ENCODE peak calls at places on chromosomes 13 and 19, in four cellular contexts. M is Peyer's patch; C is naive thymus-derived CD4-positive, alpha-beta T cell; T is CD8-positive, alpha-beta T cell. S is an unnamed sample. For H3K36me3, the result is how much of the 10 kb centered on the place peaks cover.

GRCh38 chr13:100650321-100650720 is 24.3 kb downstream of the TMTC4 start:
- DNase-seq in M (no peak), C (no peak), T (no peak), S (no peak)

GRCh38 chr13:89568746-89569145 is 1778.7 kb upstream of the MIR17HG start:
- DNase-seq in M (no peak), C (no peak), T (no peak), S (no peak)

GRCh38 chr13:67224148-67224846 is 5.8 kb downstream of the PCDH9 start:
- DNase-seq in M (peak), C (peak), T (peak), S (no peak)

GRCh38 chr19:14450168-14450874 is 17.2 kb downstream of the PKN1 start:
- DNase-seq in M (no peak), C (peak), T (peak), S (no peak)

GRCh38 chr19:32372726-32373613 is 27.6 kb downstream of the ZNF507 start:
- DNase-seq in M (no peak), C (no peak), T (no peak), S (no peak)

GRCh38 chr19:55034751-55035150 is 3.3 kb downstream of the GP6 start:
- DNase-seq in M (no peak), C (no peak), T (no peak), S (no peak)

GRCh38 chr19:14433454-14434156 is 499 bp downstream of the PKN1 start:
- DNase-seq in M (peak), C (peak), T (peak), S (no peak)

GRCh38 chr13:93559718-93560117 is 333.1 kb downstream of the GPC6 start:
- DNase-seq in M (no peak), C (no peak), T (no peak), S (no peak)

GRCh38 chr19:28523619-28524018 is 689.3 kb downstream of the UQCRFS1 start:
- DNase-seq in M (no peak), C (no peak), T (no peak), S (no peak)

GRCh38 chr19:35019144-35019543 is 11.1 kb upstream of the SCN1B start:
- DNase-seq in M (no peak), C (no peak), T (no peak), S (no peak)

GRCh38 chr19:35022460-35022859 is 7.8 kb upstream of the SCN1B start:
- DNase-seq in M (no peak), C (no peak), T (no peak), S (no peak)

GRCh38 chr19:35023428-35023827 is 6.8 kb upstream of the SCN1B start:
- DNase-seq in M (no peak), C (no peak), T (no peak), S (no peak)

GRCh38 chr19:35021596-35021995 is 8.7 kb upstream of the SCN1B start:
- DNase-seq in M (no peak), C (no peak), T (no peak), S (no peak)

DNA sequence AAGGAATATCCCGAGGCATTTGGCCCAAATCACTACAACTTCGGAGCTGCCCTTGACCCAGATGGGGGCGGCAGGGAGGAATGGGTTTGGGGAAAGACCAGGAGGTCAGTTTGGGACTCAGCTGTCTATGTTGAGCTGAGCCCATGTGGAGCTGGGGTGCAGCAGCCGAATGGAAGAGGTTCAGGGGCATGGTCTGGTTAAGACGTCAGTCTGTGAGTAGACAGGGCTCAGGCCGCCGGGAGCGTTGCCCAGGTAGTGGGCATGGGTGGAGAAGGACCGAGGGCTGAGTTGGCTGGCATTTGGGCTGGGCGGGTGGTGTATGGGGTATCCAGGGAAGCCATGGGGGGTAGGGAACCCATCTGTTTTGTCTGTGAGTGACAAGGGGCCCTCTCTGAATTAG is 9.3 kb upstream of the SCN1B start:
- DNase-seq in M (no peak), C (no peak), T (no peak), S (no peak)
- H3K36me3 ChIP-seq in M (half or more), C (under half), T (half or more), S (under half)

GRCh38 chr13:35765387-35765786 is 288.9 kb upstream of the MAB21L1 start:
- DNase-seq in M (no peak), C (no peak), T (no peak), S (no peak)
- H3K27ac ChIP-seq in M (no peak), C (no peak), T (no peak), S (no peak)

GRCh38 chr19:1389033-1389940 is 5.6 kb downstream of the NDUFS7 start:
- DNase-seq in M (no peak), C (no peak), T (no peak), S (no peak)

GRCh38 chr19:1392939-1393530 is 8.3 kb downstream of the GAMT start:
- DNase-seq in M (no peak), C (no peak), T (no peak), S (no peak)

GRCh38 chr19:1388637-1389026 is 4.9 kb downstream of the NDUFS7 start:
- DNase-seq in M (no peak), C (no peak), T (no peak), S (no peak)

GRCh38 chr19:1392407-1392806 is 8.7 kb downstream of the NDUFS7 start:
- DNase-seq in M (no peak), C (no peak), T (no peak), S (no peak)

DNA sequence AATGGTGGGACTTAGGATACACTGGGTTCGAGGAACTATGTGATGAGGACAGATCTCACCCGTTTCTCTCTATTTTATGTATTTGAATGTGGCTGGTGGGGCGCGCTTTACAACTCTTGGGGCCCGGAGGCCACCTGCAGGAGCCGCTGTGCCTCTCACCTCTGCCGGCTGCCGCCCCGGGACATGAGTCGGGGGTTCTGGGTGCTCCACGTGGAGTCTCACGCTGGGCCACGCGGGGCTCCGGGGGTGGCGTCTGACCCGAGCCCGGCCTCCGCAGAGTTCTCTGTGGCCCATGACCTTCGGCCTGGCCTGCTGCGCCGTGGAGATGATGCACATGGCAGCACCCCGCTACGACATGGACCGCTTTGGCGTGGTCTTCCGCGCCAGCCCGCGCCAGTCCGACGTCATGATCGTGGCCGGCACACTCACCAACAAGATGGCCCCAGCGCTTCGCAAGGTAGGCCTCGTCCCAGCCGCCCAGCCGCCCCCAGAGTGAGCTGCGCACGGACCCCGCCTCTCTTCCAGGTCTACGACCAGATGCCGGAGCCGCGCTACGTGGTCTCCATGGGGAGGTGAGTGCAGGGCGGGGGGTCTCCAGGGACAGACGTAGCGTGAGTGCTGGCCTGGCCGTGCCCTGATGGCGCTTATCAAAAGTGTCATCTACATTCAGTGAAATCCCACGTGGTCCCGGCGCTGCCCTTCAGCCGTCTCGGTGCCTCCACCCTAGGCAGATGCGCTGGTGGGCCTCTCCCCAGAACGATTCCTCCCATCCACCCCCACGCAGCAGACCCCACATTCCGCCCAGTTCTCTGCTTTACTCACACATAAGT is 7.1 kb downstream of the NDUFS7 start:
- DNase-seq in M (no peak), C (no peak), T (no peak), S (no peak)
- H3K36me3 ChIP-seq in M (half or more), C (under half), T (under half), S (under half)

GRCh38 chr13:33678084-33678483 is 139.9 kb upstream of the RFC3 start:
- DNase-seq in M (no peak), C (no peak), T (no peak), S (no peak)

GRCh38 chr13:33676700-33677048 is 141.3 kb upstream of the RFC3 start:
- DNase-seq in M (no peak), C (no peak), T (no peak), S (no peak)

GRCh38 chr13:33678906-33679657 is 138.9 kb upstream of the RFC3 start:
- DNase-seq in M (peak), C (no peak), T (peak), S (peak)

GRCh38 chr13:33676045-33676699 is 141.8 kb upstream of the RFC3 start:
- DNase-seq in M (no peak), C (no peak), T (no peak), S (no peak)

DNA sequence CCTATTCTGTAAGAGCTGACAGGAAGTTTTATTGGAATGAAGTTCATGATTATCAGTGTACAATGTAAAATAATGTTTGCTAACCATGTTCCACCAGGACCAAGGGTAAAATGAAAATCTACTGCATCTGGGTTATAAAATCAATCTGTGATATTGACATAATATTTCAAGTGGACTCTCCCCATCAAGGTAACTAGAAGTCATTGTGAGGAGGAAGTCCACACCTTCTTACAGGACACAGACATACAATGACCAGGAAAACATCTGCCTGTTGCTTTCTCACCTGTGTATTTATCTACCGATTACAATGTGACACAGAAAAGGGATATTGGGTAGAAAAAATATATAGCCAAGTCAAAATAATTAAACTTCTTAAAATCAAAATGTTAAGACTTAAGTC is 140.7 kb upstream of the RFC3 start:
- DNase-seq in M (no peak), C (no peak), T (no peak), S (no peak)
- H3K27ac ChIP-seq in M (no peak), C (no peak), T (no peak), S (no peak)

GRCh38 chr19:2119916-2120785 is 23.4 kb downstream of the IZUMO4 start:
- DNase-seq in M (no peak), C (no peak), T (no peak), S (no peak)

GRCh38 chr19:2116507-2116906 is 19.8 kb downstream of the IZUMO4 start:
- DNase-seq in M (no peak), C (no peak), T (no peak), S (no peak)

GRCh38 chr19:2117215-2117960 is 20.7 kb downstream of the IZUMO4 start:
- DNase-seq in M (no peak), C (no peak), T (no peak), S (no peak)

GRCh38 chr19:2120821-2121220 is 24.1 kb downstream of the IZUMO4 start:
- DNase-seq in M (no peak), C (no peak), T (no peak), S (no peak)

DNA sequence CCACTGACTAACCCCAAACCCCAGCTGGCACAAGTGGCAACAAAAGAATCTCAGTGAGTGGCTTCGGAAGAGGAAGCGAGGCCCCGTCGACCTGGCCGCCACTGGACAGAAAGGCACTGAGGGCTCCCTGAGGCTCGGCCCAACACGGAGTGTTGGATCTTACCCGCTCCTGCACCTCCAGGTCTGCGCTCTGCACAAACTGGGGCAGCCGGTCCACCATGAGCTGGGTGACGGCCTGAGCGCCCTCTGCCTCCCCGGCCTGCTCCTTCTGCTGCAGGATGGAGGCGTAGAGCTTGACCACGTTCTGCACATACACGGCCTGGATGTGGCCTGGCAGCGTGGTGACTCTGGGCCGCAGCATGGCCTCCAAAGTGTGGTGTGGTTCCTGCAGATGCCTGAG is 21.7 kb downstream of the IZUMO4 start:
- DNase-seq in M (no peak), C (no peak), T (no peak), S (no peak)
- H3K36me3 ChIP-seq in M (half or more), C (under half), T (half or more), S (under half)

S was measured in GM12878.